ENCODE peak calls at places on chromosomes 3 and 15, in four cellular contexts. P, O, C and I are unnamed samples.

GRCh38 chr3:15612001-15612400 is 10.5 kb downstream of the BTD start:
- DNase-seq in C (no peak), P (no peak), O (no peak), I (no peak)

GRCh38 chr3:88248658-88249057 is 98.9 kb downstream of the C3orf38 start:
- DNase-seq in O (no peak), P (no peak), C (no peak), I (no peak)

GRCh38 chr15:22980189-22981136 is at the start of gene CYFIP1:
- DNase-seq in O (no peak), C (peak), P (peak), I (peak)

GRCh38 chr3:134516905-134517304 is 31.0 kb downstream of the CEP63 start:
- DNase-seq in C (no peak), O (no peak), P (no peak), I (no peak)

GRCh38 chr15:68389936-68390790 is 41.8 kb downstream of the ITGA11 start:
- DNase-seq in O (peak), P (peak), C (no peak), I (no peak)

GRCh38 chr3:52649461-52650210 is 36.1 kb downstream of the PBRM1 start:
- DNase-seq in P (no peak), C (no peak), O (no peak), I (no peak)

GRCh38 chr3:29936054-29936453 is 655.2 kb downstream of the RBMS3 start:
- DNase-seq in C (no peak), O (peak), P (no peak), I (no peak)

GRCh38 chr3:182671942-182672341 is 121.4 kb upstream of the ATP11B start:
- DNase-seq in C (no peak), P (no peak), O (no peak), I (no peak)

GRCh38 chr3:151440940-151441339 is 19.9 kb downstream of the IGSF10 start:
- DNase-seq in O (no peak), C (no peak), P (no peak), I (no peak)

DNA sequence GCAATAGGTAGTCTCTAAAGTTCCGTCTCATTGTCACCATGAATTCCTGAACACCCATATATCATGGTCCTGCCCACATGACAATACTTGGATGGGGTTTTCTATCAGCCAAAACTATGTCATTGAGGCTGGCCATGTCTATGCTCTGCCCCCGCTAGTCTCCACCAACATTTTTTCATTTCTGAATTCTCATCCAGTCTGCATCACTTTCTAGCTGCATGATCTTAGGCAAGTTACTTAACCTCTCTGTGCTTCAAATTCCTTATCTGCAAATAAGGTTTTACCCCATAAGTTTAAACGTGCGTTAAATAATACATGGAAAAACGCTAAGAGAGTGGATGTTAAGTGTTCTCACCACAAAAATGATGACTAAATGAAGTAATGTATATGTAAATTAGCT is 14.1 kb downstream of the HERC1 start:
- DNase-seq in C (no peak), O (no peak), P (no peak), I (no peak)
- TF ChIP-seq NR2C2 in C (no peak), O (no peak), P (no peak), I (no peak)

GRCh38 chr15:75620776-75621536 is 4.6 kb downstream of the SNUPN start:
- DNase-seq in O (no peak), P (no peak), C (no peak), I (no peak)
- TF ChIP-seq NR2C2 in O (no peak), P (no peak), C (no peak), I (no peak)

GRCh38 chr15:70033529-70034140 is 64.1 kb downstream of the TLE3 start:
- DNase-seq in O (no peak), P (no peak), C (no peak), I (no peak)
- TF ChIP-seq NR2C2 in O (no peak), P (no peak), C (no peak), I (no peak)

GRCh38 chr3:50125541-50126286 is 29.4 kb upstream of the SEMA3F start:
- DNase-seq in O (no peak), C (no peak), P (no peak), I (no peak)

GRCh38 chr3:50123394-50124361 is 31.4 kb upstream of the SEMA3F start:
- DNase-seq in P (no peak), O (no peak), C (no peak), I (no peak)

GRCh38 chr3:50122661-50123391 is 32.3 kb upstream of the SEMA3F start:
- DNase-seq in P (no peak), O (no peak), C (no peak), I (no peak)

GRCh38 chr3:50126287-50127211 is 28.6 kb upstream of the SEMA3F start:
- DNase-seq in O (no peak), C (peak), P (no peak), I (peak)

GRCh38 chr3:50124363-50125226 is 30.5 kb upstream of the SEMA3F start:
- DNase-seq in C (no peak), O (no peak), P (peak), I (no peak)
- TF ChIP-seq NR2C2 in C (no peak), O (no peak), P (no peak), I (no peak)